ENCODE peak calls at places on chromosomes 1 and 21, in ten cellular contexts. One of them, this sample, is unnamed.

GRCh38 chr1:109963864-109964263 is 20.7 kb upstream of the AHCYL1 start:
- DNase-seq in GM12891: no peak
- DNase-seq in NCI-H1092 treated with DMSO at 0.1 percent for 48 hours: no peak
- DNase-seq in T-helper 2 cell: no peak
- DNase-seq in T-helper 1 cell: no peak
- DNase-seq in GM03348: no peak
- DNase-seq in right atrium auricular region: no peak
- DNase-seq in stimulated activated CD4-positive, alpha-beta T cell treated with anti-CD3 and anti-CD28 coated beads, Interleukin-4, amount 100 ng/mL, for 24 hours: no peak
- DNase-seq in mucosa of descending colon: no peak
- DNase-seq in AG04450: no peak
- DNase-seq in this sample: no peak

GRCh38 chr1:200473698-200474371 is 64.0 kb upstream of the ZNF281 start:
- DNase-seq in GM12891: no peak
- DNase-seq in NCI-H1092 treated with DMSO at 0.1 percent for 48 hours: peak
- DNase-seq in T-helper 2 cell: no peak
- DNase-seq in T-helper 1 cell: peak
- DNase-seq in GM03348: peak
- DNase-seq in right atrium auricular region: no peak
- DNase-seq in stimulated activated CD4-positive, alpha-beta T cell treated with anti-CD3 and anti-CD28 coated beads, Interleukin-4, amount 100 ng/mL, for 24 hours: peak
- DNase-seq in mucosa of descending colon: no peak
- DNase-seq in AG04450: no peak
- DNase-seq in this sample: no peak

GRCh38 chr21:44625756-44626155 is 1.1 kb upstream of the KRTAP10-9 start:
- DNase-seq in GM12891: no peak
- DNase-seq in NCI-H1092 treated with DMSO at 0.1 percent for 48 hours: no peak
- DNase-seq in T-helper 2 cell: no peak
- DNase-seq in T-helper 1 cell: no peak
- DNase-seq in GM03348: no peak
- DNase-seq in right atrium auricular region: peak
- DNase-seq in stimulated activated CD4-positive, alpha-beta T cell treated with anti-CD3 and anti-CD28 coated beads, Interleukin-4, amount 100 ng/mL, for 24 hours: no peak
- DNase-seq in mucosa of descending colon: no peak
- DNase-seq in AG04450: no peak
- DNase-seq in this sample: no peak

GRCh38 chr1:111738436-111739221 is 566 bp downstream of the INKA2 start:
- DNase-seq in GM12891: peak
- DNase-seq in NCI-H1092 treated with DMSO at 0.1 percent for 48 hours: peak
- DNase-seq in T-helper 2 cell: peak
- DNase-seq in T-helper 1 cell: peak
- DNase-seq in GM03348: peak
- DNase-seq in right atrium auricular region: peak
- DNase-seq in stimulated activated CD4-positive, alpha-beta T cell treated with anti-CD3 and anti-CD28 coated beads, Interleukin-4, amount 100 ng/mL, for 24 hours: peak
- DNase-seq in mucosa of descending colon: peak
- DNase-seq in AG04450: no peak
- DNase-seq in this sample: peak

GRCh38 chr21:19463966-19464365 is 1060.4 kb upstream of the TMPRSS15 start:
- DNase-seq in GM12891: no peak
- DNase-seq in NCI-H1092 treated with DMSO at 0.1 percent for 48 hours: no peak
- DNase-seq in T-helper 2 cell: no peak
- DNase-seq in T-helper 1 cell: no peak
- DNase-seq in GM03348: no peak
- DNase-seq in right atrium auricular region: no peak
- DNase-seq in stimulated activated CD4-positive, alpha-beta T cell treated with anti-CD3 and anti-CD28 coated beads, Interleukin-4, amount 100 ng/mL, for 24 hours: no peak
- DNase-seq in mucosa of descending colon: no peak
- DNase-seq in AG04450: no peak
- DNase-seq in this sample: no peak

GRCh38 chr1:69985901-69986439 is 219.4 kb downstream of the LRRC40 start:
- DNase-seq in GM12891: no peak
- DNase-seq in NCI-H1092 treated with DMSO at 0.1 percent for 48 hours: no peak
- DNase-seq in T-helper 2 cell: no peak
- DNase-seq in T-helper 1 cell: no peak
- DNase-seq in GM03348: no peak
- DNase-seq in right atrium auricular region: no peak
- DNase-seq in stimulated activated CD4-positive, alpha-beta T cell treated with anti-CD3 and anti-CD28 coated beads, Interleukin-4, amount 100 ng/mL, for 24 hours: no peak
- DNase-seq in mucosa of descending colon: no peak
- DNase-seq in AG04450: no peak
- DNase-seq in this sample: no peak

GRCh38 chr21:42030311-42030710 is 20.2 kb upstream of the ZBTB21 start:
- DNase-seq in GM12891: no peak
- DNase-seq in NCI-H1092 treated with DMSO at 0.1 percent for 48 hours: no peak
- DNase-seq in T-helper 2 cell: no peak
- DNase-seq in T-helper 1 cell: no peak
- DNase-seq in GM03348: no peak
- DNase-seq in right atrium auricular region: no peak
- DNase-seq in stimulated activated CD4-positive, alpha-beta T cell treated with anti-CD3 and anti-CD28 coated beads, Interleukin-4, amount 100 ng/mL, for 24 hours: no peak
- DNase-seq in mucosa of descending colon: no peak
- DNase-seq in AG04450: no peak
- DNase-seq in this sample: no peak

GRCh38 chr1:15508700-15509487 is 15.1 kb downstream of the CASP9 start:
- DNase-seq in GM12891: no peak
- DNase-seq in NCI-H1092 treated with DMSO at 0.1 percent for 48 hours: no peak
- DNase-seq in T-helper 2 cell: no peak
- DNase-seq in T-helper 1 cell: no peak
- DNase-seq in GM03348: no peak
- DNase-seq in right atrium auricular region: no peak
- DNase-seq in stimulated activated CD4-positive, alpha-beta T cell treated with anti-CD3 and anti-CD28 coated beads, Interleukin-4, amount 100 ng/mL, for 24 hours: no peak
- DNase-seq in mucosa of descending colon: no peak
- DNase-seq in AG04450: no peak
- DNase-seq in this sample: no peak

GRCh38 chr1:156669794-156670193 is 7.4 kb downstream of the NES start:
- DNase-seq in GM12891: no peak
- DNase-seq in NCI-H1092 treated with DMSO at 0.1 percent for 48 hours: no peak
- DNase-seq in T-helper 2 cell: no peak
- DNase-seq in T-helper 1 cell: no peak
- DNase-seq in GM03348: no peak
- DNase-seq in right atrium auricular region: no peak
- DNase-seq in stimulated activated CD4-positive, alpha-beta T cell treated with anti-CD3 and anti-CD28 coated beads, Interleukin-4, amount 100 ng/mL, for 24 hours: no peak
- DNase-seq in mucosa of descending colon: no peak
- DNase-seq in AG04450: no peak
- DNase-seq in this sample: no peak

GRCh38 chr1:172239894-172240293 is 180.6 kb upstream of the C1orf105 start:
- DNase-seq in GM12891: no peak
- DNase-seq in NCI-H1092 treated with DMSO at 0.1 percent for 48 hours: peak
- DNase-seq in T-helper 2 cell: no peak
- DNase-seq in T-helper 1 cell: no peak
- DNase-seq in GM03348: no peak
- DNase-seq in right atrium auricular region: no peak
- DNase-seq in stimulated activated CD4-positive, alpha-beta T cell treated with anti-CD3 and anti-CD28 coated beads, Interleukin-4, amount 100 ng/mL, for 24 hours: no peak
- DNase-seq in mucosa of descending colon: no peak
- DNase-seq in AG04450: no peak
- DNase-seq in this sample: no peak

GRCh38 chr1:243422362-243422761 is 166.5 kb downstream of the SDCCAG8 start:
- DNase-seq in GM12891: no peak
- DNase-seq in NCI-H1092 treated with DMSO at 0.1 percent for 48 hours: no peak
- DNase-seq in T-helper 2 cell: no peak
- DNase-seq in T-helper 1 cell: no peak
- DNase-seq in GM03348: no peak
- DNase-seq in right atrium auricular region: no peak
- DNase-seq in stimulated activated CD4-positive, alpha-beta T cell treated with anti-CD3 and anti-CD28 coated beads, Interleukin-4, amount 100 ng/mL, for 24 hours: no peak
- DNase-seq in mucosa of descending colon: no peak
- DNase-seq in AG04450: no peak
- DNase-seq in this sample: no peak

GRCh38 chr1:205568469-205569361 is 63.1 kb downstream of the ELK4 start:
- DNase-seq in GM12891: no peak
- DNase-seq in NCI-H1092 treated with DMSO at 0.1 percent for 48 hours: no peak
- DNase-seq in T-helper 2 cell: no peak
- DNase-seq in T-helper 1 cell: no peak
- DNase-seq in GM03348: peak
- DNase-seq in right atrium auricular region: no peak
- DNase-seq in stimulated activated CD4-positive, alpha-beta T cell treated with anti-CD3 and anti-CD28 coated beads, Interleukin-4, amount 100 ng/mL, for 24 hours: no peak
- DNase-seq in mucosa of descending colon: no peak
- DNase-seq in AG04450: no peak
- DNase-seq in this sample: no peak

GRCh38 chr1:177772621-177773020 is 197.2 kb downstream of the SEC16B start:
- DNase-seq in GM12891: no peak
- DNase-seq in NCI-H1092 treated with DMSO at 0.1 percent for 48 hours: no peak
- DNase-seq in T-helper 2 cell: no peak
- DNase-seq in T-helper 1 cell: no peak
- DNase-seq in GM03348: peak
- DNase-seq in right atrium auricular region: no peak
- DNase-seq in stimulated activated CD4-positive, alpha-beta T cell treated with anti-CD3 and anti-CD28 coated beads, Interleukin-4, amount 100 ng/mL, for 24 hours: no peak
- DNase-seq in mucosa of descending colon: no peak
- DNase-seq in AG04450: no peak
- DNase-seq in this sample: no peak

GRCh38 chr1:145786271-145786670 is 37.6 kb downstream of the RNF115 start:
- DNase-seq in GM12891: no peak
- DNase-seq in NCI-H1092 treated with DMSO at 0.1 percent for 48 hours: no peak
- DNase-seq in T-helper 2 cell: no peak
- DNase-seq in T-helper 1 cell: peak
- DNase-seq in GM03348: no peak
- DNase-seq in right atrium auricular region: no peak
- DNase-seq in stimulated activated CD4-positive, alpha-beta T cell treated with anti-CD3 and anti-CD28 coated beads, Interleukin-4, amount 100 ng/mL, for 24 hours: no peak
- DNase-seq in mucosa of descending colon: no peak
- DNase-seq in AG04450: no peak
- DNase-seq in this sample: no peak

GRCh38 chr1:245855846-245856730 is 651.0 kb downstream of the SMYD3 start:
- DNase-seq in GM12891: no peak
- DNase-seq in NCI-H1092 treated with DMSO at 0.1 percent for 48 hours: no peak
- DNase-seq in T-helper 2 cell: no peak
- DNase-seq in T-helper 1 cell: no peak
- DNase-seq in GM03348: no peak
- DNase-seq in right atrium auricular region: no peak
- DNase-seq in stimulated activated CD4-positive, alpha-beta T cell treated with anti-CD3 and anti-CD28 coated beads, Interleukin-4, amount 100 ng/mL, for 24 hours: no peak
- DNase-seq in mucosa of descending colon: no peak
- DNase-seq in AG04450: no peak
- DNase-seq in this sample: no peak

GRCh38 chr1:30054126-30054525 is 669.3 kb downstream of the MATN1 start:
- DNase-seq in GM12891: no peak
- DNase-seq in NCI-H1092 treated with DMSO at 0.1 percent for 48 hours: no peak
- DNase-seq in T-helper 2 cell: no peak
- DNase-seq in T-helper 1 cell: no peak
- DNase-seq in GM03348: no peak
- DNase-seq in right atrium auricular region: no peak
- DNase-seq in stimulated activated CD4-positive, alpha-beta T cell treated with anti-CD3 and anti-CD28 coated beads, Interleukin-4, amount 100 ng/mL, for 24 hours: no peak
- DNase-seq in mucosa of descending colon: no peak
- DNase-seq in AG04450: no peak
- DNase-seq in this sample: no peak

GRCh38 chr1:40303790-40304189 is 13.3 kb downstream of the COL9A2 start:
- DNase-seq in GM12891: no peak
- DNase-seq in NCI-H1092 treated with DMSO at 0.1 percent for 48 hours: no peak
- DNase-seq in T-helper 2 cell: no peak
- DNase-seq in T-helper 1 cell: no peak
- DNase-seq in GM03348: no peak
- DNase-seq in right atrium auricular region: no peak
- DNase-seq in stimulated activated CD4-positive, alpha-beta T cell treated with anti-CD3 and anti-CD28 coated beads, Interleukin-4, amount 100 ng/mL, for 24 hours: no peak
- DNase-seq in mucosa of descending colon: no peak
- DNase-seq in AG04450: no peak
- DNase-seq in this sample: no peak

GRCh38 chr1:202163281-202164270 is 3.2 kb upstream of the PTPN7 start:
- DNase-seq in GM12891: no peak
- DNase-seq in NCI-H1092 treated with DMSO at 0.1 percent for 48 hours: no peak
- DNase-seq in T-helper 2 cell: no peak
- DNase-seq in T-helper 1 cell: no peak
- DNase-seq in GM03348: no peak
- DNase-seq in right atrium auricular region: no peak
- DNase-seq in stimulated activated CD4-positive, alpha-beta T cell treated with anti-CD3 and anti-CD28 coated beads, Interleukin-4, amount 100 ng/mL, for 24 hours: no peak
- DNase-seq in mucosa of descending colon: no peak
- DNase-seq in AG04450: no peak
- DNase-seq in this sample: no peak

GRCh38 chr1:242129103-242129502 is 130.2 kb upstream of the MAP1LC3C start:
- DNase-seq in GM12891: no peak
- DNase-seq in NCI-H1092 treated with DMSO at 0.1 percent for 48 hours: peak
- DNase-seq in T-helper 2 cell: no peak
- DNase-seq in T-helper 1 cell: no peak
- DNase-seq in GM03348: no peak
- DNase-seq in right atrium auricular region: no peak
- DNase-seq in stimulated activated CD4-positive, alpha-beta T cell treated with anti-CD3 and anti-CD28 coated beads, Interleukin-4, amount 100 ng/mL, for 24 hours: no peak
- DNase-seq in mucosa of descending colon: no peak
- DNase-seq in AG04450: no peak
- DNase-seq in this sample: no peak

GRCh38 chr1:182406006-182406405 is 5.5 kb upstream of the TEDDM1 start:
- DNase-seq in GM12891: no peak
- DNase-seq in NCI-H1092 treated with DMSO at 0.1 percent for 48 hours: no peak
- DNase-seq in T-helper 2 cell: no peak
- DNase-seq in T-helper 1 cell: no peak
- DNase-seq in GM03348: no peak
- DNase-seq in right atrium auricular region: no peak
- DNase-seq in stimulated activated CD4-positive, alpha-beta T cell treated with anti-CD3 and anti-CD28 coated beads, Interleukin-4, amount 100 ng/mL, for 24 hours: no peak
- DNase-seq in mucosa of descending colon: no peak
- DNase-seq in AG04450: no peak
- DNase-seq in this sample: no peak